ENCODE peak calls at places on chromosomes 2 and 18, in five cellular contexts. X is HepG2, A is A549, D is stomach, S is heart left ventricle. R is an unnamed sample. For H3K4me1, the result is how much of the 10 kb centered on the place peaks cover.

GRCh38 chr2:240469747-240470146 is 34.3 kb downstream of the GPC1 start:
- DNase-seq in X (no peak), A (no peak), D (no peak), S (no peak), R (no peak)

GRCh38 chr18:7733642-7734041 is 166.5 kb downstream of the PTPRM start:
- DNase-seq in X (peak), A (no peak), D (no peak), S (no peak), R (no peak)

GRCh38 chr2:25098056-25098455 is 56.2 kb downstream of the EFR3B start:
- DNase-seq in X (no peak), A (no peak), D (no peak), S (no peak), R (no peak)

GRCh38 chr2:205024822-205025518 is 479.7 kb downstream of the PARD3B start:
- DNase-seq in X (peak), A (peak), D (peak), S (peak), R (peak)

GRCh38 chr2:19971691-19972090 is 18.2 kb downstream of the WDR35 start:
- DNase-seq in X (no peak), A (no peak), D (no peak), S (no peak), R (no peak)

GRCh38 chr2:151891566-151892194 is 63.5 kb upstream of the ARL5A start:
- DNase-seq in X (peak), A (no peak), D (no peak), S (no peak), R (no peak)

GRCh38 chr18:58669731-58670379 is 1.4 kb upstream of the MALT1 start:
- DNase-seq in X (peak), A (peak), D (no peak), S (no peak), R (no peak)

GRCh38 chr2:237774811-237775553 is 23.6 kb upstream of the RBM44 start:
- DNase-seq in X (peak), A (peak), D (peak), S (peak), R (no peak)

GRCh38 chr2:148615446-148615845 is 29.1 kb upstream of the EPC2 start:
- DNase-seq in X (no peak), A (no peak), D (no peak), S (no peak), R (no peak)

GRCh38 chr2:156435392-156435724 is 821 bp upstream of the GPD2 start:
- DNase-seq in X (no peak), A (peak), D (no peak), S (no peak), R (no peak)

GRCh38 chr2:156437272-156437671 is 1.1 kb downstream of the GPD2 start:
- DNase-seq in X (no peak), A (no peak), D (peak), S (peak), R (peak)

GRCh38 chr2:156435725-156436476 is at the start of gene GPD2:
- DNase-seq in X (no peak), A (peak), D (peak), S (peak), R (peak)

GRCh38 chr2:156437876-156438410 is 1.8 kb downstream of the GPD2 start:
- DNase-seq in X (no peak), A (no peak), D (no peak), S (no peak), R (no peak)

GRCh38 chr2:156436477-156437085 is 402 bp downstream of the GPD2 start:
- DNase-seq in X (no peak), A (no peak), D (peak), S (no peak), R (no peak)
- TF ChIP-seq POLR2A in X (no peak), A (no peak), D (no peak), S (no peak), R (no peak)

DNA sequence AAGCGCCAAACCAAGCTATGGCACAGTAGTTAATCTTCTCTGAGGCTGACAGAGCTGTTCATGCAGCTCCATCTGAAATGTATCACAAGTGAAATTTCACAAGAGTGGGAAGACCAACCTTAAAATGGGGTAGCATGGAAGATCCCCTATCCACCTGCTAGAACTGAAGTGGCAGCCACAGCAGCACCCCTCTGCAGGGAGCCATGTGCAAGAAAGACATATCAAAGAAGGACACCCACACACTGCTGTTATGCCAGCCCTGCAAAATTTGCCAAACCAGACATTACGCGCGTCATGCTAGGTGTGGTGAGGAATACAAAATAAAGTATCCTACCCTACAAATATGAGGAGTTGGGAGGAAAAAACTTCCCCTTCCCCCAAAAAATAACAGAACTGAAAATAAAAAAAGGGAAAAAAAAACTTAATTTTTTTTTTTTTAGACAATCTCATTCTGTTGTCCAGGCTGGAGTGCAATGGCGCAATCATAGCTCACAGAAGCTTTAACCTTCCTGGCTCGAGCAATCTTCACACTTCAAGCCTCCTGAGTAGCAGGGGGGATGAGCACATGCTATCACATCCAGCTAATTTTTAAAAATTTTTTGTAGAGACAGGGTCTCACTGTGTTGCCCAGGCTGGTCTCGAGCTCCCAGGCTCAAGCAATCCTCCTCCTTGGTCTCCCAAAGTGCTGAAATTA is 76.2 kb downstream of the STK39 start:
- DNase-seq in X (no peak), A (no peak), D (no peak), S (no peak), R (no peak)
- H3K4me1 ChIP-seq in X (under half), A (under half), D (under half), S (under half), R (under half)

GRCh38 chr18:32750328-32750727 is 22.5 kb downstream of the KLHL14 start:
- DNase-seq in X (no peak), A (no peak), D (no peak), S (no peak), R (no peak)
- TF ChIP-seq CTCF in X (no peak), A (no peak), D (no peak), S (no peak), R (no peak)

DNA sequence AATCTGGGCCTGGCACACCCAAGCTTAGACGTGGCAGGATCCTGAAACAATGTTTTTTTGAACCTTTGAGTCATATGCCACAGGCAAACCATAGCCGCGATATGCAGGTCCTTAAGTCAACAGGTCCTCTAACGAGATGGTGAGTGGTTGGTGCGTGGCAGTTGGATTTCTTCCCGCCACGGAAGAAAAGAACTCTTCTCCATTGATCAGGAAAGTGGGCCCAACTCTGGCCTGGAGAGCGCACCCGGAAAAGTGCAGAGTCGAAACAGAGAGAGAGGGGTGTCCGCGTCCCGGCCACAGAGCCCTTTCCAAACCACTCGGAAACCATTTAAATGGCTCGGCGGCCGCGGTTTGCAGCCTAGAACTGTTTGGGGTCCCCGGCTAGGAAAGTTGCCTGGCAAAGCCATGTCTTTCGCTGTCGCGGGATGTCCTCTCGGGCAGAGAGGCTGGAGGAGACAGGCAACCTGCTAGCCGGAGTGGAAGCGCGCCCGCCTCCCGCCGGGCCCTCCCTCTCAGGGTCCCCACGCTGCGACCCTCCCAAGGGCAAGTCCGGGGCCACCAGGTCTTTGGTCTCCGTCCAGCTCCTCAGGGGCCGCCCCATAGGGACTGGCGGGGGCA is 777 bp downstream of the GALNT3 start:
- DNase-seq in X (no peak), A (no peak), D (peak), S (no peak), R (no peak)
- TF ChIP-seq POLR2A in X (no peak), A (no peak), D (no peak), S (no peak), R (peak)